ENCODE peak calls at places on chromosomes 1 and 21, in four cellular contexts. J is fibroblast of mammary gland, V is HFF-Myc, A is breast epithelium. F is an unnamed sample.
A peak's percentile ranks its signal among the peaks of the same experiment; 100 is the strongest.

GRCh38 chr1:46519209-46519608 is 29.6 kb downstream of the DMBX1 start:
- DNase-seq in A (no peak), V (no peak), J (no peak), F (no peak)

GRCh38 chr1:20291621-20292020 is 946 bp downstream of the VWA5B1 start:
- DNase-seq in J (no peak), A (no peak), V (no peak), F (no peak)

GRCh38 chr21:17200250-17200649 is 312.6 kb upstream of the CXADR start:
- DNase-seq in J (no peak), V (no peak), A (no peak), F (no peak)

GRCh38 chr1:219621047-219621786 is 8.3 kb upstream of the ZC3H11B start:
- DNase-seq in J (no peak), V (no peak), A (no peak), F (no peak)

GRCh38 chr1:102853701-102854187 is 254.6 kb downstream of the COL11A1 start:
- DNase-seq in A (no peak), J (no peak), V (no peak), F (no peak)

GRCh38 chr1:56686171-56686570 is 41.1 kb downstream of the PRKAA2 start:
- DNase-seq in J (peak; percentile 42), A (no peak), V (no peak), F (peak; percentile 30)

GRCh38 chr1:11046270-11046566 is 821 bp downstream of the MASP2 start:
- DNase-seq in V (no peak), A (no peak), J (no peak), F (no peak)

GRCh38 chr1:181090653-181091126 is 2.2 kb downstream of the IER5 start:
- DNase-seq in V (no peak), A (no peak), J (no peak), F (no peak)

GRCh38 chr21:39037807-39038405 is 145.3 kb downstream of the PSMG1 start:
- DNase-seq in V (no peak), J (peak; percentile 25), A (no peak), F (no peak)

GRCh38 chr1:15196807-15197530 is 43.4 kb downstream of the TMEM51 start:
- DNase-seq in V (no peak), J (no peak), A (peak; percentile 2), F (no peak)

GRCh38 chr21:21547368-21547953 is 549.3 kb downstream of the NCAM2 start:
- DNase-seq in J (no peak), A (no peak), V (no peak), F (peak; percentile 16)

GRCh38 chr1:46137901-46138300 is 5.5 kb upstream of the PIK3R3 start:
- DNase-seq in A (no peak), V (no peak), J (peak; percentile 35), F (peak; percentile 79)

GRCh38 chr1:184866991-184867788 is 107.1 kb downstream of the NIBAN1 start:
- DNase-seq in A (no peak), J (peak; percentile 99), V (no peak), F (peak; percentile 98)

GRCh38 chr1:59556802-59557548 is 257.8 kb upstream of the HOOK1 start:
- DNase-seq in A (no peak), V (no peak), J (no peak), F (no peak)

GRCh38 chr1:53807916-53808315 is 30.2 kb downstream of the NDC1 start:
- DNase-seq in A (no peak), J (peak; percentile 16), V (peak; percentile 71), F (peak; percentile 81)

GRCh38 chr1:1602941-1603506 is 3.1 kb upstream of the FNDC10 start:
- DNase-seq in A (no peak), V (no peak), J (no peak), F (no peak)

GRCh38 chr1:22208265-22208972 is 65.5 kb upstream of the WNT4 start:
- DNase-seq in V (no peak), A (no peak), J (no peak), F (no peak)

GRCh38 chr1:7505871-7506676 is 265.0 kb upstream of the VAMP3 start:
- DNase-seq in A (no peak), V (no peak), J (no peak), F (no peak)

GRCh38 chr1:180571832-180572636 is 13.3 kb downstream of the OVAAL start:
- DNase-seq in V (no peak), J (peak; percentile 26), A (no peak), F (no peak)

GRCh38 chr1:245383396-245384330 is 228.9 kb downstream of the KIF26B start:
- DNase-seq in A (no peak), J (no peak), V (no peak), F (no peak)

GRCh38 chr1:244341455-244342450 is 110.0 kb downstream of the ADSS2 start:
- DNase-seq in A (no peak), J (peak; percentile 38), V (no peak), F (peak; percentile 51)

GRCh38 chr1:153985984-153986761 is at the start of gene RAB13:
- DNase-seq in J (peak; percentile 82), A (peak; percentile 88), V (peak; percentile 32), F (peak; percentile 85)

GRCh38 chr1:221897312-221897711 is 155.4 kb upstream of the DUSP10 start:
- DNase-seq in A (no peak), J (peak; percentile 70), V (no peak), F (no peak)

GRCh38 chr1:165592945-165593823 is 37.9 kb upstream of the MGST3 start:
- DNase-seq in J (peak; percentile 81), A (peak; percentile 70), V (peak; percentile 80), F (peak; percentile 79)

GRCh38 chr1:199959033-199959774 is 68.3 kb upstream of the NR5A2 start:
- DNase-seq in V (no peak), J (no peak), A (no peak), F (no peak)

GRCh38 chr21:31556662-31557061 is 102.8 kb upstream of the SOD1 start:
- DNase-seq in A (no peak), J (no peak), V (no peak), F (no peak)

GRCh38 chr21:31557956-31558838 is 101.3 kb upstream of the SOD1 start:
- DNase-seq in A (no peak), J (no peak), V (no peak), F (peak; percentile 28)

GRCh38 chr21:31558839-31559367 is 100.6 kb upstream of the SOD1 start:
- DNase-seq in A (peak; percentile 84), J (peak; percentile 90), V (peak; percentile 29), F (peak; percentile 98)

GRCh38 chr21:31555741-31556191 is 103.7 kb upstream of the SOD1 start:
- DNase-seq in J (no peak), A (no peak), V (no peak), F (no peak)

DNA sequence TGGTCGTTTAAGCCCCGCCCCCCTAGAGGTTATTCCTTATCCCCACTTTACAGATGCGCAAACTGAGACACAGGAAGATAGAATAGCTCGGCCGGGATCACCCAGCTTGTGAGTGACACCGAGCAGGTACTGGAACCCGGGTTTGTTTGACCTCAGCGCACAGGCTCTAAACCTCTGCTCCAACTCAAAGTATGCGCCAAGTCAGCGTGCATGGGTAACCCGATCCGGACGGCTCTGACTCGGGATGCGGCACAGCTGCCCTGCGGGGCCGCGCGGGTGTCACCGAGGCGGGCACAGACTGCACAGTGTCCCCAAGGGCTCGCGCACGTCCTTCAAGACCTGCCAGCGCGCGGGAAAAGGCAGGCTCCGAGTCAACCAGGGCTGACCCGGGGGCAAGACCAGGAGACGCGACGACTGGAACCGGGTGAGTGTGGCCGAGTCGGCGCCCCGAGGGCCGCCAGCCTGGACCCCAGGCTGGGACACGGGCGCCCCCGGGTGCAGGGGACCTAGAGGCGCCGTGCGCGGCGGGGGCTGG is 102.0 kb upstream of the SOD1 start:
- DNase-seq in V (no peak), A (no peak), J (no peak), F (no peak)
- H3K4me3 ChIP-seq in V (no peak overlapping the region), A (peak overlapping the region; percentile 91), J (no peak overlapping the region), F (peak overlapping the region; percentile 61)

GRCh38 chr1:31183927-31184554 is 55.6 kb downstream of the NKAIN1 start:
- DNase-seq in V (no peak), A (no peak), J (peak; percentile 48), F (no peak)

GRCh38 chr1:31191281-31191680 is 48.4 kb downstream of the NKAIN1 start:
- DNase-seq in A (no peak), J (no peak), V (no peak), F (no peak)

DNA sequence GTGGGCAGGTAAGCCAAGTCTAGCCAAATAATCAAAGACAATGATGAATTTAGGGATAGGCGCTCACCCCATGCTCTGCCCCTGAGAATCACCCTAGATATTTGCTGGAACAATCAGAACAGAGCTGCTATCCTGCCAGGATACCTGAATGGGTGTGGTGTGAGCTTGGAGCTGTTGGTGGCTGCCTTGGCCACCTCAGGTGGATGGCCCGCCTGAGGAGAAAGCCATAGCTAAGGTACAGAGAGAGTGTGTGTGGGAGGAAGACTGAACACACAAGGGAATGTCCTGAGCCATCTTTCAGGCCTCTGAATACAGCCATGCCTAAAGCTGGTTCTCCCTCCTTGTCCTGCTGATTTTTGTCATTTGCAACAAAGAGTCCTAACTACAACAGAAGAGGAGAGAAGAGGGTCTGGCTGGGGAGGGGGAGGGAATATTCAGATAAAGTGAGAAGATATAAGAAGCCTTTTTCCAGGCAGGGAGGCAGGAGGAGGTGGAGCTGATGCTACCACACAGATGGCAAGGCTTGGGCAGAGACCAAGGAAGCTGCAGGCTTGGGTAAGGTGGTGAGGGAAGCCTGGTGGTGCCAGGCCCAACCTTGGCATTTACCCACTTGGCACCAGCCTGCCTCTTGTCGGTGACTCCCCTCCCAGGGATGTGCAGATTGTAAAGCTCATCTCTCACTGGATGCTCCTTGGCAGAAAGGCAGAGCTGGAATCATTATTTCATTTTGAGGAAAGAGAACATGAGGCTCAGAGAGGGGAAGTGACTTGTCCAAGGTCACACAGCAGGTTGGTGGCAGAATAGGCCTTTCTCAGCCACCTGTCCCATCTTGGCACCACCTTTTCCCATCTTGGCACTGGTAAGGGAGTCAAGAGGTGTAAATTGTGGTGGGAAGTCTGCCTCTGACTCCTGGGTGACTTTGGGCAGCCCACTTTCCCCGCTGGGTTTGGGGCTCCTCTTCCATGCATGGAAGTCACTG is 49.7 kb downstream of the NKAIN1 start:
- DNase-seq in A (no peak), J (no peak), V (no peak), F (no peak)
- TF ChIP-seq CTCF in A (no peak), J (no peak), V (no peak), F (no peak)

GRCh38 chr1:201469645-201470074 is 672 bp upstream of the PHLDA3 start:
- DNase-seq in A (no peak), J (no peak), V (no peak), F (no peak)

GRCh38 chr1:201468844-201469644 is at the start of gene PHLDA3:
- DNase-seq in V (no peak), A (peak; percentile 90), J (peak; percentile 84), F (peak; percentile 96)

GRCh38 chr1:201470581-201470980 is 1.6 kb upstream of the PHLDA3 start:
- DNase-seq in A (no peak), J (no peak), V (no peak), F (no peak)

GRCh38 chr1:201466492-201466891 is 2.5 kb downstream of the PHLDA3 start:
- DNase-seq in A (no peak), J (peak; percentile 81), V (no peak), F (no peak)

GRCh38 chr1:201468501-201468843 is 516 bp downstream of the PHLDA3 start:
- DNase-seq in J (no peak), V (no peak), A (no peak), F (no peak)
- H3K4me3 ChIP-seq in J (peak overlapping the region; percentile 96), V (peak overlapping the region; percentile 99), A (peak overlapping the region; percentile 90), F (peak overlapping the region; percentile 74)

GRCh38 chr1:230861489-230861888 is 6.8 kb downstream of the C1orf198 start:
- DNase-seq in A (no peak), V (no peak), J (no peak), F (no peak)
- TF ChIP-seq CTCF in A (no peak), V (peak; percentile 6), J (peak; percentile 11), F (peak; percentile 18)

DNA sequence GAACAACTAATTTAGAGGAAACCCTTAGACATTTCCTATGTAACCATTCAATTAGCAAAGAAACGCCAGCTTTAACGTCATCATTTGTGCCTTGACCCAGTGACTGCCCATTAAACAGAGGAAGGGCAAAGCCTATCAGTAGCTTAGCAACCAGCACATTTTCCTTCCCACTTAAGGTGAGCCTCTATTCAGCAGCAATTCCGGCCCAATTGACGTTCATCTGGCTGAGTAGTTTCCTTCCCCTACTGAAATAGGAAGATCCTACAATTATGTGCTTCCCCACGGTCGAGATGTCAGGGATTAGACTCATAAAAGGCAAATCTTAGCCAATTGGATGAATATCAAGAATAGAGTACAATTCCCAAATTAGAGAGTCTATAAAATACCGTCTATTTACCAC is 482.1 kb upstream of the ADAMTS5 start:
- DNase-seq in J (no peak), A (no peak), V (no peak), F (no peak)
- H3K4me3 ChIP-seq in J (no peak overlapping the region), A (no peak overlapping the region), V (no peak overlapping the region), F (no peak overlapping the region)

F was measured in astrocyte of the spinal cord.